ENCODE peak calls at places on chromosomes 5 and 9, in five cellular contexts. One of them, this sample, is unnamed.

GRCh38 chr9:445033-445432 is 230.4 kb downstream of the DOCK8 start:
- DNase-seq in WTC11: no peak
- DNase-seq in A549: peak; percentile 20
- DNase-seq in K562: no peak
- DNase-seq in GM12878: no peak
- DNase-seq in this sample: no peak

GRCh38 chr5:73565969-73566547 is 515 bp downstream of the UTP15 start:
- DNase-seq in GM12878: no peak
- DNase-seq in WTC11: no peak
- DNase-seq in K562: no peak
- DNase-seq in A549: no peak
- DNase-seq in this sample: no peak

GRCh38 chr5:180816608-180817534 is 14.3 kb upstream of the MGAT1 start:
- DNase-seq in GM12878: no peak
- DNase-seq in WTC11: no peak
- DNase-seq in K562: no peak
- DNase-seq in A549: no peak
- DNase-seq in this sample: no peak

GRCh38 chr9:128091144-128091543 is 23.1 kb downstream of the SLC25A25 start:
- DNase-seq in GM12878: no peak
- DNase-seq in WTC11: peak; percentile 81
- DNase-seq in A549: no peak
- DNase-seq in K562: peak; percentile 62
- DNase-seq in this sample: no peak

GRCh38 chr5:180209137-180209581 is at the start of gene RASGEF1C:
- DNase-seq in WTC11: peak; percentile 71
- DNase-seq in K562: peak; percentile 89
- DNase-seq in GM12878: no peak
- DNase-seq in A549: peak; percentile 70
- DNase-seq in this sample: peak; percentile 16

GRCh38 chr5:140926211-140926902 is at the start of gene PCDHAC1:
- DNase-seq in WTC11: peak; percentile 98
- DNase-seq in K562: no peak
- DNase-seq in GM12878: no peak
- DNase-seq in A549: peak; percentile 84
- DNase-seq in this sample: no peak

GRCh38 chr9:97906236-97906831 is 16.0 kb downstream of the TRMO start:
- DNase-seq in A549: no peak
- DNase-seq in K562: no peak
- DNase-seq in WTC11: no peak
- DNase-seq in GM12878: no peak
- DNase-seq in this sample: no peak

GRCh38 chr5:41270423-41271251 is 57.3 kb upstream of the C6 start:
- DNase-seq in A549: peak; percentile 66
- DNase-seq in K562: no peak
- DNase-seq in GM12878: no peak
- DNase-seq in WTC11: peak; percentile 25
- DNase-seq in this sample: peak; percentile 43

GRCh38 chr5:40841068-40841805 is at the start of gene CARD6:
- DNase-seq in WTC11: no peak
- DNase-seq in A549: peak; percentile 62
- DNase-seq in K562: peak; percentile 52
- DNase-seq in GM12878: no peak
- DNase-seq in this sample: no peak

GRCh38 chr5:97167435-97167834 is 15.6 kb downstream of the RIOK2 start:
- DNase-seq in A549: no peak
- DNase-seq in WTC11: no peak
- DNase-seq in K562: no peak
- DNase-seq in GM12878: peak; percentile 51
- DNase-seq in this sample: no peak

GRCh38 chr9:2359821-2360220 is 261.8 kb upstream of the VLDLR start:
- DNase-seq in A549: no peak
- DNase-seq in GM12878: no peak
- DNase-seq in K562: no peak
- DNase-seq in WTC11: no peak
- DNase-seq in this sample: no peak

GRCh38 chr9:8845808-8846207 is 1046.2 kb upstream of the DMAC1 start:
- DNase-seq in GM12878: no peak
- DNase-seq in A549: no peak
- DNase-seq in WTC11: no peak
- DNase-seq in K562: no peak
- DNase-seq in this sample: no peak

GRCh38 chr9:93908591-93909241 is 46.4 kb downstream of the BARX1 start:
- DNase-seq in A549: no peak
- DNase-seq in K562: no peak
- DNase-seq in GM12878: no peak
- DNase-seq in WTC11: no peak
- DNase-seq in this sample: no peak

GRCh38 chr5:74567351-74567870 is 73.1 kb downstream of the ENC1 start:
- DNase-seq in K562: no peak
- DNase-seq in WTC11: no peak
- DNase-seq in A549: no peak
- DNase-seq in GM12878: no peak
- DNase-seq in this sample: no peak

GRCh38 chr9:133990366-133991210 is 1.5 kb downstream of the VAV2 start:
- DNase-seq in K562: no peak
- DNase-seq in A549: peak; percentile 75
- DNase-seq in GM12878: no peak
- DNase-seq in WTC11: peak; percentile 29
- DNase-seq in this sample: peak; percentile 93

GRCh38 chr9:132670816-132671371 is 630 bp downstream of the GTF3C4 start:
- DNase-seq in WTC11: peak; percentile 41
- DNase-seq in K562: peak; percentile 48
- DNase-seq in GM12878: no peak
- DNase-seq in A549: peak; percentile 26
- DNase-seq in this sample: no peak
- TF ChIP-seq ESRRA in WTC11: no peak
- TF ChIP-seq ESRRA in K562: no peak
- TF ChIP-seq ESRRA in GM12878: no peak
- TF ChIP-seq ESRRA in A549: no peak
- TF ChIP-seq ESRRA in this sample: no peak

DNA sequence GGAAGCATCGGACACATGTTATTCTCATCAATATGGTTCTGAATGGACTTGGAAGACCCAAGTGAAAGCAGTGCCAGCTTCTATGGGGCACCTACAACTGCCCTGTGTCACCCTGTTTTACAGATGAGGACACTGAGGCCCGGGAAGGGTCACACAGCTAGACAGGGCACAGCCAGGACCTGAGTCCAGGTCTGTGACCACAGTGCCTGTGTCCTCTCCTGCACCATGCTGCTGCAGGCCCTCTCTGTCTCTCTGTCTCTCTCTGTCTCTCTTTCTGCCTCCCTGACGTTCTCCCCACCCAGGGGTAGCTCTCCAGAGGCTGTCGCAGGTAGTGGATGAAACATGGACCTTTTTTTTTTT is 42.2 kb upstream of the NEK6 start:
- DNase-seq in WTC11: no peak
- DNase-seq in A549: no peak
- DNase-seq in K562: no peak
- DNase-seq in GM12878: no peak
- DNase-seq in this sample: no peak
- TF ChIP-seq ESRRA in WTC11: no peak
- TF ChIP-seq ESRRA in A549: no peak
- TF ChIP-seq ESRRA in K562: no peak
- TF ChIP-seq ESRRA in GM12878: no peak
- TF ChIP-seq ESRRA in this sample: no peak

GRCh38 chr5:78526049-78526525 is 122.5 kb downstream of the LHFPL2 start:
- DNase-seq in A549: peak; percentile 35
- DNase-seq in GM12878: peak; percentile 48
- DNase-seq in WTC11: no peak
- DNase-seq in K562: no peak
- DNase-seq in this sample: no peak
- TF ChIP-seq ESRRA in A549: no peak
- TF ChIP-seq ESRRA in GM12878: no peak
- TF ChIP-seq ESRRA in WTC11: no peak
- TF ChIP-seq ESRRA in K562: no peak
- TF ChIP-seq ESRRA in this sample: no peak

DNA sequence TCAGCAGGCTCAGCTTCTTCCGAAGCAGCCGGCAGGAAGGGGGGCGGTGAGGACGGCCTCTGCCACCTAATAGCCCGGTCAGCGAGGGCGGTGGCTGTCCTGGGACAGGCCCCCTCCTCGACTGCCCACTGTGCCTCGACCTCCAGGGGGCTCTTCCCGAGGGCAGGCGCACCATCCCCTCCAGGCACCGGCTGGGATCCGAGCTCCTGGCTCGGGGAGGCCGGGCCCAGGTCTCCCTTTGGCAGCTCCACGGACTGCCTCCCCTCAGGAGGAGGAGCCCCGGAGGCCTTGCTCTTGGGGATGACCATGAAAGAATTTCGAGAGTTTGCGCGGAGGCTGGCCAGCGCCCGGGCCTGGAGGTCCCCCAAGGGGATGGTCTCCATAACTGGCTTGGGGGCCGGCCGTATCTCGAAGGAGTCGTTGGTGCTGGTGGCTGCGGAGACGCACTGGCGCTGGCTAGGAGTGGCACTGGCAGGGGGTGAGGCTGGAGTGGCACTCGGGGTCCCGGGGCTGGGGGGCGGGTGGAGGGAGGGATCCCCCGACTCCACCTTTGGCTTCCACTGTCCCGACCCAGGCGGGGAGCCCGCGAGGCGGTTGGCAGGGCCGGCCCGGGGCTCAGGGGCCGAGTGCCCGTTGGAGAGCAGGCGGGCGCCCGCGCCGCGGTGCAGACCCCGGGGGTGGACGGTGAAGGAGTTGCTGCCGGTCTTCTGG is 975 bp downstream of the TPRN start:
- DNase-seq in WTC11: peak; percentile 45
- DNase-seq in A549: no peak
- DNase-seq in GM12878: no peak
- DNase-seq in K562: no peak
- DNase-seq in this sample: no peak
- TF ChIP-seq ESRRA in WTC11: no peak
- TF ChIP-seq ESRRA in A549: no peak
- TF ChIP-seq ESRRA in GM12878: no peak
- TF ChIP-seq ESRRA in K562: no peak
- TF ChIP-seq ESRRA in this sample: no peak

GRCh38 chr5:111857633-111858032 is 100.6 kb upstream of the NREP start:
- DNase-seq in GM12878: no peak
- DNase-seq in A549: no peak
- DNase-seq in WTC11: no peak
- DNase-seq in K562: no peak
- DNase-seq in this sample: no peak
- TF ChIP-seq ESRRA in GM12878: no peak
- TF ChIP-seq ESRRA in A549: no peak
- TF ChIP-seq ESRRA in WTC11: no peak
- TF ChIP-seq ESRRA in K562: no peak
- TF ChIP-seq ESRRA in this sample: no peak